ENCODE peak calls at places on chromosomes 4 and X, in ten cellular contexts. U, O, N, Q, Z, A, W, M, C and S are unnamed samples.

GRCh38 chr4:155001229-155001628 is 207.2 kb upstream of the NPY2R start:
- DNase-seq in U (no peak), O (no peak), N (no peak), Q (no peak), Z (no peak), A (no peak), W (no peak), M (no peak), C (no peak), S (no peak)

GRCh38 chr4:55442541-55442940 is 46.8 kb downstream of the TMEM165 start:
- DNase-seq in U (no peak), O (no peak), N (no peak), Q (no peak), Z (no peak), A (no peak), W (peak; percentile 34), M (no peak), C (no peak), S (no peak)

GRCh38 chrX:154439841-154440240 is 2.9 kb downstream of the GDI1 start:
- DNase-seq in U (no peak), O (no peak), N (no peak), Q (no peak), Z (no peak), A (no peak), W (no peak), M (no peak), C (no peak), S (no peak)

GRCh38 chr4:161546902-161547301 is 616.9 kb downstream of the FSTL5 start:
- DNase-seq in U (no peak), O (no peak), N (no peak), Q (no peak), Z (peak; percentile 80), A (no peak), W (no peak), M (no peak), C (no peak), S (no peak)

GRCh38 chrX:39309018-39309620 is 507.9 kb downstream of the MID1IP1 start:
- DNase-seq in U (no peak), O (no peak), N (no peak), Q (peak; percentile 38), Z (peak; percentile 89), A (no peak), W (peak; percentile 69), M (no peak), C (no peak), S (peak; percentile 39)

GRCh38 chr4:11585506-11585905 is 156.8 kb upstream of the HS3ST1 start:
- DNase-seq in U (no peak), O (no peak), N (peak; percentile 16), Q (peak; percentile 44), Z (no peak), A (no peak), W (peak; percentile 86), M (no peak), C (peak; percentile 55), S (peak; percentile 36)

GRCh38 chr4:122666527-122667245 is 45.8 kb upstream of the IL21 start:
- DNase-seq in U (no peak), O (no peak), N (no peak), Q (no peak), Z (peak; percentile 79), A (no peak), W (peak; percentile 92), M (no peak), C (peak; percentile 87), S (peak; percentile 54)

GRCh38 chrX:70166601-70167590 is 10.4 kb upstream of the DGAT2L6 start:
- DNase-seq in U (no peak), O (no peak), N (no peak), Q (no peak), Z (peak; percentile 74), A (no peak), W (peak; percentile 70), M (no peak), C (peak; percentile 75), S (no peak)

GRCh38 chr4:183798921-183799307 is 106.2 kb upstream of the STOX2 start:
- DNase-seq in U (no peak), O (no peak), N (no peak), Q (no peak), Z (no peak), A (no peak), W (no peak), M (peak; percentile 17), C (no peak), S (no peak)

GRCh38 chr4:122705035-122705434 is 27.5 kb upstream of the BBS12 start:
- DNase-seq in U (no peak), O (no peak), N (no peak), Q (no peak), Z (no peak), A (no peak), W (no peak), M (no peak), C (no peak), S (no peak)

GRCh38 chr4:113955948-113956347 is 23.5 kb downstream of the ARSJ start:
- DNase-seq in U (no peak), O (no peak), N (no peak), Q (no peak), Z (no peak), A (no peak), W (no peak), M (no peak), C (peak; percentile 50), S (no peak)